ENCODE peak calls at places on chromosome 7, in five cellular contexts. Q is activated T-cell treated with anti-CD3 and anti-CD28 coated beads for 48 hours; R is GM23338; E is left colon; N is stimulated activated CD4-positive, alpha-beta T cell treated with anti-CD3 and anti-CD28 coated beads, Interleukin-1b, Interleukin-23, amount 100 ng/mL, for 24 hours. G is an unnamed sample.

GRCh38 chr7:28301148-28301641 is 111.1 kb upstream of the CREB5 start:
- DNase-seq in R (no peak), Q (no peak), N (no peak), E (no peak), G (no peak)

GRCh38 chr7:24406053-24406561 is 122.1 kb downstream of the NPY start:
- DNase-seq in R (peak), Q (no peak), E (no peak), N (no peak), G (no peak)

GRCh38 chr7:98251251-98251843 is 685 bp downstream of the TECPR1 start:
- DNase-seq in N (no peak), E (peak), R (peak), Q (peak), G (no peak)

GRCh38 chr7:106309352-106309751 is 24.6 kb upstream of the NAMPT start:
- DNase-seq in N (no peak), E (no peak), R (no peak), Q (no peak), G (no peak)

GRCh38 chr7:31126976-31127375 is 74.9 kb downstream of the ADCYAP1R1 start:
- DNase-seq in N (no peak), E (no peak), Q (no peak), R (no peak), G (no peak)

GRCh38 chr7:21916629-21917028 is 29.1 kb downstream of the CDCA7L start:
- DNase-seq in R (no peak), E (no peak), Q (no peak), N (no peak), G (no peak)

GRCh38 chr7:79451580-79451979 is 1.9 kb downstream of the MAGI2 start:
- DNase-seq in E (no peak), N (no peak), R (no peak), Q (no peak), G (no peak)

GRCh38 chr7:43431020-43431595 is 151.8 kb upstream of the STK17A start:
- DNase-seq in E (no peak), N (no peak), Q (no peak), R (peak), G (no peak)

G was measured in H7.